ENCODE peak calls at places on chromosomes 12 and 14, in four cellular contexts. D, W, J and N are unnamed samples.

GRCh38 chr12:22683131-22683530 is 58.2 kb downstream of the ETNK1 start:
- DNase-seq in D (no peak), W (no peak), J (peak; percentile 19), N (no peak)

GRCh38 chr14:33675415-33676130 is 275.3 kb downstream of the EGLN3 start:
- DNase-seq in J (no peak), D (no peak), W (peak; percentile 26), N (no peak)

GRCh38 chr12:67269632-67270578 is 747 bp downstream of the CAND1 start:
- DNase-seq in W (no peak), J (peak; percentile 15), D (peak; percentile 30), N (peak; percentile 90)

GRCh38 chr12:10235761-10236631 is 23.3 kb downstream of the GABARAPL1 start:
- DNase-seq in W (peak; percentile 53), D (peak; percentile 54), J (peak; percentile 17), N (no peak)

GRCh38 chr14:75543786-75544185 is 21.5 kb downstream of the BATF start:
- DNase-seq in J (no peak), D (no peak), W (no peak), N (no peak)

GRCh38 chr14:103246089-103246488 is 87.9 kb upstream of the EIF5 start:
- DNase-seq in W (no peak), J (peak; percentile 67), D (no peak), N (no peak)

GRCh38 chr12:100199347-100200136 is 1.1 kb upstream of the ACTR6 start:
- DNase-seq in W (no peak), D (no peak), J (peak; percentile 73), N (peak; percentile 94)

GRCh38 chr12:65958456-65958855 is 134.2 kb downstream of the HMGA2 start:
- DNase-seq in D (no peak), W (no peak), J (no peak), N (no peak)

GRCh38 chr14:88842414-88842813 is 18.0 kb downstream of the TTC8 start:
- DNase-seq in D (no peak), J (no peak), W (no peak), N (no peak)

GRCh38 chr12:110249105-110249504 is 31.9 kb upstream of the ATP2A2 start:
- DNase-seq in W (peak; percentile 76), J (no peak), D (peak; percentile 70), N (no peak)
- H3K9ac ChIP-seq in W (no peak overlapping the region), J (peak overlapping the region; percentile 57), D (no peak overlapping the region), N (peak overlapping the region; percentile 8)

GRCh38 chr14:31125231-31125630 is 82.4 kb downstream of the HECTD1 start:
- DNase-seq in W (no peak), D (no peak), J (no peak), N (no peak)

GRCh38 chr14:31124197-31124596 is 83.4 kb downstream of the HECTD1 start:
- DNase-seq in D (no peak), W (no peak), J (no peak), N (no peak)

GRCh38 chr14:31122098-31122611 is 85.4 kb downstream of the HECTD1 start:
- DNase-seq in W (peak; percentile 36), J (no peak), D (peak; percentile 62), N (no peak)

GRCh38 chr14:31126680-31127079 is 80.9 kb downstream of the HECTD1 start:
- DNase-seq in J (no peak), W (no peak), D (no peak), N (no peak)

GRCh38 chr14:31122921-31123320 is 84.7 kb downstream of the HECTD1 start:
- DNase-seq in W (no peak), D (no peak), J (no peak), N (no peak)
- H3K4me3 ChIP-seq in W (no peak overlapping the region), D (no peak overlapping the region), J (no peak overlapping the region), N (no peak overlapping the region)

DNA sequence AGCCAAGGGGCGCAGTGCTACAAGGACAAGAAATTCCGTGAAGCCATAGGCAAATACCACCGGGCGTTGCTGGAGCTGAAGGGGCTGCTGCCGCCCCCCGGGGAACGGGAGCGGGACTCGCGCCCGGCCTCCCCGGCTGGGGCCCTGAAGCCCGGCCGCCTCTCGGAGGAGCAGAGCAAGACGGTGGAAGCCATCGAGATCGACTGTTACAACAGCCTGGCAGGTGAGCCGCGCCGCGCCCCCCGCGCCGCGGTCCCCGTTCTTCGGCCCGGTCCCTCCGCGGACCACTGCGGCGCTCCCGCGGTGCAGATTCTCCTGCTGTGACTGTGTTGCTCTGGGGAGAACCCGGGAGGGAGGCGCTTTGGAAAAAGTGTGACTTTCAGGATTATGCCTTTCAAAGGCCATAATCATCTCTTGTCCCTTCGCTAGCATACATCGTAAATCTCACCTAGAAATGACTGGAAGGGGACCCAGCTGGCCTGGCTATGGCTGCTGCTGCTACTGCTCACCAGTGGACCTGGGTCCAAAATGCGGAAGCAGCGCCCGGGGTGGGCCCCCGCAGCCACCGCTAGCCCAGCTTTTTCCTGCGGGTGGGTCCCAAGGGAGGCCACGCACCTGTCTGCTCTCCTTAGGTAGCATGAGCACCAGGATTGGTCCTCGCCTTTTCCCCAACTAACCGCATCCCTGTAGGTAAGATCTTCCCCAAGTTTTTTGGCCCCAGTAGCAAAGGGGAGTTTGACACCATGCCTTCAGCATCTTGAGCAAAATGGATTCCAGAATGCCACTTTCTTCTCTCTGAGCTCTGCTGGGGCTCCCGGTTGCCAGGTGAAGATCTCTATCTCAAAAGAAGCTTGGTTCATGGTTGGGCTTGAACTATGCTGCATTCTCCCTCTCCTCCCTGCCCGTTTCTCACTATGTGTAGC is 858 bp downstream of the TTC9 start:
- DNase-seq in J (no peak), D (no peak), W (no peak), N (peak; percentile 62)
- H3K9ac ChIP-seq in J (peak overlapping the region; percentile 39), D (no peak overlapping the region), W (no peak overlapping the region), N (peak overlapping the region; percentile 55)

GRCh38 chr12:122200541-122201175 is 2.9 kb upstream of the B3GNT4 start:
- DNase-seq in D (no peak), J (no peak), W (no peak), N (peak; percentile 68)
- H3K4me3 ChIP-seq in D (no peak overlapping the region), J (peak overlapping the region; percentile 15), W (no peak overlapping the region), N (no peak overlapping the region)